ENCODE peak calls at places on chromosomes 11 and 22, in four cellular contexts. One of them, this sample, is unnamed.

GRCh38 chr11:112656772-112657428 is 304.3 kb upstream of the NCAM1 start:
- DNase-seq in sciatic nerve: no peak
- DNase-seq in MG63: peak
- DNase-seq in NCI-H1417: no peak
- DNase-seq in this sample: peak

GRCh38 chr11:72113170-72113808 is 794 bp upstream of the ANAPC15 start:
- DNase-seq in sciatic nerve: no peak
- DNase-seq in MG63: peak
- DNase-seq in NCI-H1417: peak
- DNase-seq in this sample: peak

GRCh38 chr11:124880958-124881357 is 15.7 kb downstream of the ROBO3 start:
- DNase-seq in sciatic nerve: no peak
- DNase-seq in MG63: no peak
- DNase-seq in NCI-H1417: no peak
- DNase-seq in this sample: no peak

GRCh38 chr11:69837791-69838190 is 18.6 kb upstream of the FGF3 start:
- DNase-seq in sciatic nerve: no peak
- DNase-seq in MG63: no peak
- DNase-seq in NCI-H1417: no peak
- DNase-seq in this sample: no peak

GRCh38 chr22:23534201-23534850 is 45.8 kb downstream of the IGLL1 start:
- DNase-seq in sciatic nerve: peak
- DNase-seq in MG63: no peak
- DNase-seq in NCI-H1417: no peak
- DNase-seq in this sample: no peak

GRCh38 chr11:88324562-88325345 is 12.8 kb downstream of the CTSC start:
- DNase-seq in sciatic nerve: no peak
- DNase-seq in MG63: no peak
- DNase-seq in NCI-H1417: no peak
- DNase-seq in this sample: no peak

GRCh38 chr11:95065336-95065735 is 1.4 kb upstream of the SRSF8 start:
- DNase-seq in sciatic nerve: no peak
- DNase-seq in MG63: no peak
- DNase-seq in NCI-H1417: peak
- DNase-seq in this sample: no peak

GRCh38 chr22:25564320-25564978 is at the start of gene GRK3:
- DNase-seq in sciatic nerve: peak
- DNase-seq in MG63: peak
- DNase-seq in NCI-H1417: peak
- DNase-seq in this sample: peak

This sample was measured in Daoy.